ENCODE peak calls at places on chromosome 1, in eight cellular contexts. One of them, this sample, is unnamed. For H3K36me3, the result is how much of the 10 kb centered on the place peaks cover.

GRCh38 chr1:201192478-201192804 is 1.8 kb downstream of the IGFN1 start:
- DNase-seq in brain microvascular endothelial cell: no peak
- DNase-seq in sigmoid colon: no peak
- DNase-seq in tibial nerve: no peak
- DNase-seq in lower lobe of right lung: no peak
- DNase-seq in thoracic aorta: no peak
- DNase-seq in lung: no peak
- DNase-seq in bronchial epithelial cell: no peak
- DNase-seq in this sample: no peak

GRCh38 chr1:42979037-42979432 is 20.4 kb upstream of the SLC2A1 start:
- DNase-seq in thoracic aorta: no peak
- DNase-seq in sigmoid colon: no peak
- DNase-seq in lung: no peak
- DNase-seq in lower lobe of right lung: no peak
- DNase-seq in brain microvascular endothelial cell: peak
- DNase-seq in tibial nerve: no peak
- DNase-seq in bronchial epithelial cell: no peak
- DNase-seq in this sample: no peak

GRCh38 chr1:246573481-246573880 is 7.2 kb downstream of the CNST start:
- DNase-seq in bronchial epithelial cell: no peak
- DNase-seq in thoracic aorta: no peak
- DNase-seq in brain microvascular endothelial cell: no peak
- DNase-seq in lower lobe of right lung: no peak
- DNase-seq in tibial nerve: no peak
- DNase-seq in sigmoid colon: no peak
- DNase-seq in lung: no peak
- DNase-seq in this sample: no peak

GRCh38 chr1:212752934-212753497 is 38.6 kb downstream of the NSL1 start:
- DNase-seq in thoracic aorta: no peak
- DNase-seq in tibial nerve: no peak
- DNase-seq in brain microvascular endothelial cell: no peak
- DNase-seq in bronchial epithelial cell: no peak
- DNase-seq in lower lobe of right lung: no peak
- DNase-seq in lung: no peak
- DNase-seq in sigmoid colon: no peak
- DNase-seq in this sample: no peak

GRCh38 chr1:45620588-45621500 is 3.0 kb downstream of the CCDC17 start:
- DNase-seq in lung: no peak
- DNase-seq in sigmoid colon: no peak
- DNase-seq in lower lobe of right lung: no peak
- DNase-seq in thoracic aorta: no peak
- DNase-seq in tibial nerve: no peak
- DNase-seq in brain microvascular endothelial cell: no peak
- DNase-seq in bronchial epithelial cell: no peak
- DNase-seq in this sample: no peak

GRCh38 chr1:101284021-101284420 is 47.2 kb downstream of the S1PR1 start:
- DNase-seq in lower lobe of right lung: no peak
- DNase-seq in lung: no peak
- DNase-seq in brain microvascular endothelial cell: no peak
- DNase-seq in sigmoid colon: no peak
- DNase-seq in thoracic aorta: no peak
- DNase-seq in tibial nerve: no peak
- DNase-seq in bronchial epithelial cell: no peak
- DNase-seq in this sample: no peak

GRCh38 chr1:203797216-203797615 is 1.8 kb downstream of the ZBED6 start:
- DNase-seq in thoracic aorta: no peak
- DNase-seq in sigmoid colon: no peak
- DNase-seq in tibial nerve: no peak
- DNase-seq in bronchial epithelial cell: no peak
- DNase-seq in lower lobe of right lung: no peak
- DNase-seq in brain microvascular endothelial cell: no peak
- DNase-seq in lung: no peak
- DNase-seq in this sample: no peak

GRCh38 chr1:242854466-242854865 is 330.0 kb upstream of the PLD5 start:
- DNase-seq in sigmoid colon: no peak
- DNase-seq in brain microvascular endothelial cell: no peak
- DNase-seq in bronchial epithelial cell: no peak
- DNase-seq in tibial nerve: no peak
- DNase-seq in lower lobe of right lung: no peak
- DNase-seq in thoracic aorta: no peak
- DNase-seq in lung: no peak
- DNase-seq in this sample: no peak

GRCh38 chr1:9420835-9421532 is 118.3 kb upstream of the SLC25A33 start:
- DNase-seq in lung: no peak
- DNase-seq in tibial nerve: no peak
- DNase-seq in lower lobe of right lung: no peak
- DNase-seq in thoracic aorta: no peak
- DNase-seq in sigmoid colon: no peak
- DNase-seq in brain microvascular endothelial cell: no peak
- DNase-seq in bronchial epithelial cell: no peak
- DNase-seq in this sample: no peak

GRCh38 chr1:8903908-8904650 is 25.6 kb upstream of the ENO1 start:
- DNase-seq in lung: peak
- DNase-seq in thoracic aorta: no peak
- DNase-seq in tibial nerve: no peak
- DNase-seq in bronchial epithelial cell: peak
- DNase-seq in brain microvascular endothelial cell: peak
- DNase-seq in sigmoid colon: peak
- DNase-seq in lower lobe of right lung: no peak
- DNase-seq in this sample: peak

GRCh38 chr1:28510350-28511223 is 4.7 kb downstream of the RCC1 start:
- DNase-seq in brain microvascular endothelial cell: no peak
- DNase-seq in sigmoid colon: no peak
- DNase-seq in bronchial epithelial cell: peak
- DNase-seq in tibial nerve: no peak
- DNase-seq in lung: no peak
- DNase-seq in thoracic aorta: no peak
- DNase-seq in lower lobe of right lung: no peak
- DNase-seq in this sample: no peak

GRCh38 chr1:168365719-168366474 is 85.2 kb downstream of the TBX19 start:
- DNase-seq in lung: no peak
- DNase-seq in brain microvascular endothelial cell: no peak
- DNase-seq in bronchial epithelial cell: peak
- DNase-seq in lower lobe of right lung: no peak
- DNase-seq in tibial nerve: no peak
- DNase-seq in thoracic aorta: no peak
- DNase-seq in sigmoid colon: no peak
- DNase-seq in this sample: no peak
- TF ChIP-seq CTCF in lung: no peak
- TF ChIP-seq CTCF in brain microvascular endothelial cell: peak
- TF ChIP-seq CTCF in bronchial epithelial cell: peak
- TF ChIP-seq CTCF in lower lobe of right lung: no peak
- TF ChIP-seq CTCF in tibial nerve: no peak
- TF ChIP-seq CTCF in thoracic aorta: no peak
- TF ChIP-seq CTCF in sigmoid colon: no peak
- TF ChIP-seq CTCF in this sample: peak

GRCh38 chr1:65419681-65420589 is 533 bp upstream of the LEPR start:
- DNase-seq in lower lobe of right lung: peak
- DNase-seq in brain microvascular endothelial cell: peak
- DNase-seq in lung: peak
- DNase-seq in sigmoid colon: peak
- DNase-seq in thoracic aorta: peak
- DNase-seq in tibial nerve: peak
- DNase-seq in bronchial epithelial cell: peak
- DNase-seq in this sample: peak
- H3K4me3 ChIP-seq in lower lobe of right lung: peak
- H3K4me3 ChIP-seq in brain microvascular endothelial cell: peak
- H3K4me3 ChIP-seq in lung: peak
- H3K4me3 ChIP-seq in sigmoid colon: peak
- H3K4me3 ChIP-seq in thoracic aorta: peak
- H3K4me3 ChIP-seq in tibial nerve: peak
- H3K4me3 ChIP-seq in bronchial epithelial cell: peak
- H3K4me3 ChIP-seq in this sample: peak

DNA sequence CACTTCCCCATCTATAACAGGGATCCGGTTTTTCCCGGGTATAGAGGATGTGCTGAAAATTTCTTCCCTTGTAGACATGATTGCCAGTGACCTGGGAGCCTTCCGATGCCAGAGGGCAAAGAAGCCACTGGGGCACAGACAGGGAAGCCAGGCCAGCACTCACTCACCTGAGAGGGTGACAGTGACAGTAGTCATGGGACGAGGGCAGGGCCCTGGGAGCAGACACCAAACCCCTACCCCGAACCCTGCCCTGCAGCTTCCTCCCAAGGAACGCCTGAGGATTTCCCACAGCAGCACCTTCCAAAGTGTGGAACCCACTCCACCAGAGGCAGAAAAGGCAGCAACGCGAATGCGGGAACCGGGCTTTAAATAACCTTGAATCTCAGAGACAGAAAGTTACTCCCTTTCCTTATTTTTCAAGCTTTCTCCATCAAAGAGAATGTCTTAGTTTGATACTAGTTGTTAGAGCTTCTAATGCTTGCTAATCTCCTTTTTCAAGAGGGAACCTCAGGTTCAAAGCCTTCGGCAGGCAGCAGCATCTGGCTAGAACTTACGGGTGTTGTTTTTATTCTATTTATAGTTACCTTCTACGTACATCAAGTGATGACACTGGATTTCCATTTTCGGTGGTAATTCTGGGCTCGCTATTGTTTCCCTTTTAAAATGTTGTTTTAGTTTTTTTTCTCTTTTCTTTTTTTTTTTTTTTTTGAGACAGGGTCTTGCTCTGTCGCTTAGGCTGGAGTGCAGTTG is 2.8 kb downstream of the DDOST start:
- DNase-seq in lung: no peak
- DNase-seq in bronchial epithelial cell: no peak
- DNase-seq in brain microvascular endothelial cell: no peak
- DNase-seq in sigmoid colon: no peak
- DNase-seq in thoracic aorta: no peak
- DNase-seq in lower lobe of right lung: no peak
- DNase-seq in tibial nerve: no peak
- DNase-seq in this sample: no peak
- H3K36me3 ChIP-seq in lung: under half
- H3K36me3 ChIP-seq in bronchial epithelial cell: under half
- H3K36me3 ChIP-seq in brain microvascular endothelial cell: under half
- H3K36me3 ChIP-seq in sigmoid colon: half or more
- H3K36me3 ChIP-seq in thoracic aorta: under half
- H3K36me3 ChIP-seq in lower lobe of right lung: half or more
- H3K36me3 ChIP-seq in tibial nerve: under half
- H3K36me3 ChIP-seq in this sample: under half

DNA sequence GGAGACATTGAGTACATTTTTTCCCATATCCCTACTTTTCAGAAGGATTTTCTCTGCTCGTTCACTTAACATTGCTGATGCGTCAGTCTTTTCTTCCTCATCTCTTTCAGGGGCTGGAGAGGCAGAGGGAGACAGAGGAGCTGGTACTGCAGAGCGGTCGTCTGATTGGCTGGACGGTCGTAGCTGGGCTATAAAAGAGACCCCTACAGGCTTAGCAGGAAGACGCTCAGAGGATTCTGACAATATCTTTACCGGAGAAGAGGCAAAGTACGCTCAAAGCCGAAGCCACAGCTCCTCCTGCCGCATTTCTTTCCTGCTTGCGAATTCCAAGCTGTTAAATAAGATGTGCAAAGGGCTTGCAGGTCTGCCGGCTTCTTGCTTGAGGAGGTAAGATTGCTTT is at the start of gene RGS4:
- DNase-seq in bronchial epithelial cell: peak
- DNase-seq in tibial nerve: no peak
- DNase-seq in brain microvascular endothelial cell: peak
- DNase-seq in lung: no peak
- DNase-seq in thoracic aorta: peak
- DNase-seq in sigmoid colon: peak
- DNase-seq in lower lobe of right lung: no peak
- DNase-seq in this sample: peak
- TF ChIP-seq CTCF in bronchial epithelial cell: peak
- TF ChIP-seq CTCF in tibial nerve: peak
- TF ChIP-seq CTCF in brain microvascular endothelial cell: peak
- TF ChIP-seq CTCF in lung: no peak
- TF ChIP-seq CTCF in thoracic aorta: peak
- TF ChIP-seq CTCF in sigmoid colon: no peak
- TF ChIP-seq CTCF in lower lobe of right lung: no peak
- TF ChIP-seq CTCF in this sample: peak

This sample was measured in kidney epithelial cell.